ENCODE peak calls at places on chromosomes 7 and 10, in nine cellular contexts. I is H1, L is stomach, B is HCT116, C is prostate gland, O is spleen, S is sigmoid colon, U is transverse colon, W is suprapubic skin. D is an unnamed sample.
A peak's percentile ranks its signal among the peaks of the same experiment; 100 is the strongest.

GRCh38 chr10:71272122-71272771 is 46.8 kb upstream of the SLC29A3 start:
- DNase-seq in O (no peak), I (no peak), W (no peak), L (no peak), C (no peak), U (no peak), S (no peak), B (no peak), D (peak; percentile 31)

GRCh38 chr7:728602-729001 is 1.5 kb upstream of the PRKAR1B start:
- DNase-seq in L (no peak), I (no peak), U (no peak), O (peak; percentile 70), C (no peak), B (no peak), W (peak; percentile 47), S (peak; percentile 55), D (no peak)

GRCh38 chr10:6092731-6093130 is 3.9 kb downstream of the RBM17 start:
- DNase-seq in I (no peak), U (no peak), L (no peak), B (no peak), S (no peak), W (no peak), C (no peak), O (no peak), D (no peak)

GRCh38 chr7:111763221-111763791 is 201.0 kb upstream of the IMMP2L start:
- DNase-seq in W (no peak), I (no peak), U (no peak), B (peak; percentile 57), C (no peak), L (no peak), S (no peak), O (no peak), D (no peak)

GRCh38 chr10:88118769-88119559 is 255.5 kb downstream of the PTEN start:
- DNase-seq in C (no peak), B (no peak), W (no peak), I (no peak), S (no peak), U (no peak), O (no peak), L (no peak), D (no peak)

GRCh38 chr7:101162551-101163280 is 2.7 kb downstream of the VGF start:
- DNase-seq in B (no peak), U (peak; percentile 57), C (no peak), O (peak; percentile 83), S (no peak), I (no peak), W (no peak), L (no peak), D (peak; percentile 89)

GRCh38 chr7:36128448-36129047 is 24.5 kb upstream of the EEPD1 start:
- DNase-seq in L (peak; percentile 91), I (no peak), O (no peak), B (peak; percentile 60), C (peak; percentile 92), W (peak; percentile 93), U (peak; percentile 86), S (peak; percentile 95), D (no peak)

GRCh38 chr10:62183442-62183841 is 85.2 kb downstream of the RTKN2 start:
- DNase-seq in L (no peak), W (no peak), S (no peak), O (no peak), U (no peak), B (no peak), I (no peak), C (no peak), D (no peak)

GRCh38 chr7:87231243-87231642 is 11.7 kb upstream of the TMEM243 start:
- DNase-seq in B (no peak), S (no peak), O (no peak), W (no peak), L (peak; percentile 84), C (peak; percentile 6), U (no peak), I (no peak), D (no peak)

GRCh38 chr10:89118091-89118490 is 89.0 kb downstream of the CH25H start:
- DNase-seq in S (no peak), W (no peak), L (no peak), U (no peak), O (no peak), B (peak; percentile 47), C (no peak), I (no peak), D (no peak)

GRCh38 chr10:102735065-102735562 is 8.6 kb upstream of the WBP1L start:
- DNase-seq in O (no peak), S (peak; percentile 76), I (no peak), U (no peak), B (no peak), C (no peak), L (no peak), W (no peak), D (no peak)

GRCh38 chr7:28806841-28807240 is 151.3 kb downstream of the TRIL start:
- DNase-seq in B (no peak), I (no peak), S (no peak), O (no peak), L (no peak), U (no peak), W (no peak), C (no peak), D (no peak)

GRCh38 chr10:104766341-104766740 is 125.3 kb downstream of the SORCS3 start:
- DNase-seq in W (no peak), S (no peak), U (no peak), L (no peak), O (no peak), B (peak; percentile 67), I (no peak), C (no peak), D (no peak)

GRCh38 chr7:149355390-149356048 is 93.5 kb downstream of the ZNF783 start:
- DNase-seq in W (no peak), C (peak; percentile 83), U (no peak), O (no peak), L (no peak), B (peak; percentile 70), S (no peak), I (peak; percentile 81), D (no peak)

GRCh38 chr10:74337330-74338016 is 186.5 kb downstream of the ADK start:
- DNase-seq in L (no peak), W (no peak), U (no peak), C (no peak), O (no peak), I (no peak), B (no peak), S (no peak), D (peak; percentile 17)

GRCh38 chr10:97584060-97584797 is at the start of gene HOGA1:
- DNase-seq in O (peak; percentile 63), S (no peak), W (no peak), B (peak; percentile 84), I (no peak), C (peak; percentile 26), L (no peak), U (no peak), D (peak; percentile 50)

GRCh38 chr10:121281576-121281975 is 316.7 kb downstream of the FGFR2 start:
- DNase-seq in W (no peak), U (no peak), S (no peak), B (no peak), I (no peak), L (no peak), C (no peak), O (no peak), D (no peak)

GRCh38 chr7:79386688-79387422 is 66.6 kb downstream of the MAGI2 start:
- DNase-seq in L (no peak), O (no peak), S (no peak), C (no peak), U (no peak), I (no peak), W (no peak), B (no peak), D (no peak)

GRCh38 chr10:61452655-61453641 is at the start of gene TMEM26:
- DNase-seq in W (peak; percentile 52), C (peak; percentile 11), O (peak; percentile 82), S (peak; percentile 85), B (no peak), U (peak; percentile 51), I (peak; percentile 25), L (no peak), D (no peak)

GRCh38 chr7:115226410-115226809 is 304.5 kb downstream of the MDFIC start:
- DNase-seq in C (no peak), U (no peak), W (no peak), B (no peak), L (no peak), S (no peak), O (no peak), I (peak; percentile 77), D (no peak)
- TF ChIP-seq POLR2AphosphoS5 in C (no peak), U (no peak), W (no peak), B (no peak), L (no peak), S (no peak), O (no peak), I (peak; percentile 81), D (no peak)

GRCh38 chr10:37549054-37549453 is 308.4 kb downstream of the ZNF248 start:
- DNase-seq in B (no peak), S (no peak), U (no peak), W (no peak), C (no peak), O (no peak), L (no peak), I (no peak), D (no peak)

DNA sequence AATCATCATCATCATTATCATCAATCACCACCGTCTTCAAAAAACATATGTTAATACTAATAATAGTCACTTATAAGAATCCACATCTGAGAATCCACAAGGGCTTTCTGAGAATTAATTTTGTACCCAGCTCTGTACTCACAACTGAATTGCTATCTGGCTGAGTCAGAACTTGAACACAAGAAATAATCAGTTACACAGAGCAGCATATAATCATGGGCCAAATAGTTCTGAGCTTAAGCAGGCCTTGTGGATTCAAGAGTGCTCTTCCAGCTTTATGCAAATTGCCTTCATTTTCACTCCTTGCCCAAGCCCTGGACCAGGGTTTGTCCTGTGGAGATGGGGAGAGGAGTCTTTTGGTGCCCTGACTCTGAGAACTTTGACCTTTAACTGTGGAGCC is 304.5 kb downstream of the ZNF248 start:
- DNase-seq in I (no peak), O (no peak), L (no peak), W (no peak), C (no peak), B (no peak), S (no peak), U (no peak), D (no peak)
- H3K9me3 ChIP-seq in I (peaks cover 64% of the 10 kb centered on the region), O (no peaks in the 10 kb centered on the region), L (no peaks in the 10 kb centered on the region), W (no peaks in the 10 kb centered on the region), C (no peaks in the 10 kb centered on the region), B (peaks cover 5% of the 10 kb centered on the region), S (peaks cover 13% of the 10 kb centered on the region), U (peaks cover 4% of the 10 kb centered on the region), D (no peaks in the 10 kb centered on the region)

DNA sequence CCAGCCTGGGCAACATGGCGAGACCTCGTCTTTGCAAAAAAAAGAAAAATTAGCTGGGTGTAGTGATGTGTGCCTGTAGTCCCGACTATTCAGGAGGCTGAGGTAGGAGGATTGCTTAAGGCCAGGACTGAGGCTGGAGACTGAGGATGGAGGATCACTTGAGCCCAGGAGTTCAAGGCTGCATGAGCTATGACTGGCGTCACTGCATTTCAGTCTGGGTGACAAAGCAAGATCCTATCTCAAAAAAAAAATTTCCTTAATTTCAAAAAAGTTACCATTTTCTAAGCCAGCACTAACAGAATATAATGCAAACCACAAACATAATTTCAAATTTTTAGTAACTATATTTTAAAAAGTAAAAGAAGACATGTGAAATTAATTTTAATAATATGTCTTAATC is 13.4 kb upstream of the SRGN start:
- DNase-seq in B (no peak), U (no peak), S (no peak), L (no peak), W (no peak), I (no peak), C (no peak), O (no peak), D (no peak)
- TF ChIP-seq POLR2AphosphoS5 in B (no peak), U (no peak), S (no peak), L (no peak), W (no peak), I (no peak), C (no peak), O (no peak), D (no peak)

GRCh38 chr7:156178214-156178613 is 366.0 kb upstream of the SHH start:
- DNase-seq in I (no peak), L (no peak), U (no peak), B (no peak), C (no peak), S (no peak), O (peak; percentile 56), W (no peak), D (no peak)
- H3K9me3 ChIP-seq in I (no peaks in the 10 kb centered on the region), L (no peaks in the 10 kb centered on the region), U (no peaks in the 10 kb centered on the region), B (no peaks in the 10 kb centered on the region), C (no peaks in the 10 kb centered on the region), S (no peaks in the 10 kb centered on the region), O (no peaks in the 10 kb centered on the region), W (no peaks in the 10 kb centered on the region), D (no peaks in the 10 kb centered on the region)

D was measured in upper lobe of left lung.